ENCODE peak calls at places on chromosomes 3 and 15, in five cellular contexts. One of them, this sample, is unnamed.

GRCh38 chr3:173739716-173740115 is 342.2 kb downstream of the NLGN1 start:
- DNase-seq in CD8-positive, alpha-beta memory T cell: no peak
- DNase-seq in Peyer's patch: no peak
- DNase-seq in uterus: no peak
- DNase-seq in body of pancreas: no peak
- DNase-seq in this sample: no peak

GRCh38 chr3:136385457-136385856 is 135.3 kb downstream of the PCCB start:
- DNase-seq in CD8-positive, alpha-beta memory T cell: no peak
- DNase-seq in Peyer's patch: no peak
- DNase-seq in uterus: no peak
- DNase-seq in body of pancreas: no peak
- DNase-seq in this sample: no peak

GRCh38 chr3:179681492-179682263 is 28.8 kb downstream of the USP13 start:
- DNase-seq in CD8-positive, alpha-beta memory T cell: no peak
- DNase-seq in Peyer's patch: no peak
- DNase-seq in uterus: no peak
- DNase-seq in body of pancreas: peak; percentile 42
- DNase-seq in this sample: no peak

GRCh38 chr3:119681279-119681678 is 4.1 kb upstream of the COX17 start:
- DNase-seq in CD8-positive, alpha-beta memory T cell: no peak
- DNase-seq in Peyer's patch: no peak
- DNase-seq in uterus: no peak
- DNase-seq in body of pancreas: no peak
- DNase-seq in this sample: no peak

GRCh38 chr15:51089699-51090098 is 5.0 kb downstream of the TNFAIP8L3 start:
- DNase-seq in CD8-positive, alpha-beta memory T cell: no peak
- DNase-seq in Peyer's patch: no peak
- DNase-seq in uterus: no peak
- DNase-seq in body of pancreas: no peak
- DNase-seq in this sample: no peak

GRCh38 chr15:86647810-86648440 is 568.3 kb downstream of the AGBL1 start:
- DNase-seq in CD8-positive, alpha-beta memory T cell: no peak
- DNase-seq in Peyer's patch: no peak
- DNase-seq in uterus: no peak
- DNase-seq in body of pancreas: no peak
- DNase-seq in this sample: no peak

GRCh38 chr3:174436367-174436766 is 422.8 kb upstream of the NAALADL2 start:
- DNase-seq in CD8-positive, alpha-beta memory T cell: no peak
- DNase-seq in Peyer's patch: no peak
- DNase-seq in uterus: no peak
- DNase-seq in body of pancreas: no peak
- DNase-seq in this sample: no peak

GRCh38 chr3:184570501-184570900 is 8.9 kb downstream of the EPHB3 start:
- DNase-seq in CD8-positive, alpha-beta memory T cell: no peak
- DNase-seq in Peyer's patch: no peak
- DNase-seq in uterus: no peak
- DNase-seq in body of pancreas: no peak
- DNase-seq in this sample: no peak

GRCh38 chr15:28912422-28912821 is 26.6 kb downstream of the APBA2 start:
- DNase-seq in CD8-positive, alpha-beta memory T cell: no peak
- DNase-seq in Peyer's patch: no peak
- DNase-seq in uterus: no peak
- DNase-seq in body of pancreas: no peak
- DNase-seq in this sample: no peak

GRCh38 chr3:43473228-43473627 is 148.6 kb downstream of the ANO10 start:
- DNase-seq in CD8-positive, alpha-beta memory T cell: no peak
- DNase-seq in Peyer's patch: no peak
- DNase-seq in uterus: no peak
- DNase-seq in body of pancreas: no peak
- DNase-seq in this sample: no peak

GRCh38 chr15:40506964-40507571 is 36.3 kb downstream of the CHST14 start:
- DNase-seq in CD8-positive, alpha-beta memory T cell: peak; percentile 43
- DNase-seq in Peyer's patch: peak; percentile 79
- DNase-seq in uterus: peak; percentile 64
- DNase-seq in body of pancreas: peak; percentile 88
- DNase-seq in this sample: peak; percentile 64

GRCh38 chr3:64240445-64240844 is 15.2 kb upstream of the PRICKLE2 start:
- DNase-seq in CD8-positive, alpha-beta memory T cell: no peak
- DNase-seq in Peyer's patch: no peak
- DNase-seq in uterus: no peak
- DNase-seq in body of pancreas: no peak
- DNase-seq in this sample: no peak

GRCh38 chr15:70492240-70493177 is 270.8 kb downstream of the UACA start:
- DNase-seq in CD8-positive, alpha-beta memory T cell: peak; percentile 69
- DNase-seq in Peyer's patch: peak; percentile 54
- DNase-seq in uterus: no peak
- DNase-seq in body of pancreas: peak; percentile 34
- DNase-seq in this sample: peak; percentile 66

GRCh38 chr3:158770254-158771017 is 31.4 kb upstream of the MFSD1 start:
- DNase-seq in CD8-positive, alpha-beta memory T cell: no peak
- DNase-seq in Peyer's patch: no peak
- DNase-seq in uterus: no peak
- DNase-seq in body of pancreas: no peak
- DNase-seq in this sample: no peak

GRCh38 chr15:98413973-98414546 is 234.3 kb upstream of the IGF1R start:
- DNase-seq in CD8-positive, alpha-beta memory T cell: no peak
- DNase-seq in Peyer's patch: no peak
- DNase-seq in uterus: no peak
- DNase-seq in body of pancreas: no peak
- DNase-seq in this sample: no peak

GRCh38 chr3:52277071-52277964 is 1.1 kb downstream of the WDR82 start:
- DNase-seq in CD8-positive, alpha-beta memory T cell: peak; percentile 67
- DNase-seq in Peyer's patch: peak; percentile 83
- DNase-seq in uterus: peak; percentile 65
- DNase-seq in body of pancreas: peak; percentile 84
- DNase-seq in this sample: peak; percentile 82

GRCh38 chr3:152126260-152126659 is 142.5 kb upstream of the MBNL1 start:
- DNase-seq in CD8-positive, alpha-beta memory T cell: no peak
- DNase-seq in Peyer's patch: no peak
- DNase-seq in uterus: no peak
- DNase-seq in body of pancreas: no peak
- DNase-seq in this sample: no peak

GRCh38 chr15:28960979-28961378 is 75.2 kb downstream of the APBA2 start:
- DNase-seq in CD8-positive, alpha-beta memory T cell: no peak
- DNase-seq in Peyer's patch: no peak
- DNase-seq in uterus: no peak
- DNase-seq in body of pancreas: no peak
- DNase-seq in this sample: no peak

GRCh38 chr3:127029521-127030327 is 46.8 kb downstream of the PLXNA1 start:
- DNase-seq in CD8-positive, alpha-beta memory T cell: no peak
- DNase-seq in Peyer's patch: no peak
- DNase-seq in uterus: no peak
- DNase-seq in body of pancreas: no peak
- DNase-seq in this sample: no peak
- H3K36me3 ChIP-seq in CD8-positive, alpha-beta memory T cell: no peaks in the 10 kb centered on the region
- H3K36me3 ChIP-seq in Peyer's patch: no peaks in the 10 kb centered on the region
- H3K36me3 ChIP-seq in uterus: no peaks in the 10 kb centered on the region
- H3K36me3 ChIP-seq in body of pancreas: no peaks in the 10 kb centered on the region
- H3K36me3 ChIP-seq in this sample: no peaks in the 10 kb centered on the region

GRCh38 chr3:126101521-126101982 is 17.6 kb upstream of the SLC41A3 start:
- DNase-seq in CD8-positive, alpha-beta memory T cell: no peak
- DNase-seq in Peyer's patch: no peak
- DNase-seq in uterus: no peak
- DNase-seq in body of pancreas: no peak
- DNase-seq in this sample: peak; percentile 24

GRCh38 chr3:126102011-126102410 is 18.1 kb upstream of the SLC41A3 start:
- DNase-seq in CD8-positive, alpha-beta memory T cell: no peak
- DNase-seq in Peyer's patch: no peak
- DNase-seq in uterus: no peak
- DNase-seq in body of pancreas: no peak
- DNase-seq in this sample: peak; percentile 10

GRCh38 chr3:126100688-126101301 is 16.9 kb upstream of the SLC41A3 start:
- DNase-seq in CD8-positive, alpha-beta memory T cell: no peak
- DNase-seq in Peyer's patch: no peak
- DNase-seq in uterus: no peak
- DNase-seq in body of pancreas: no peak
- DNase-seq in this sample: peak; percentile 26

GRCh38 chr3:126098391-126098858 is 14.5 kb upstream of the SLC41A3 start:
- DNase-seq in CD8-positive, alpha-beta memory T cell: no peak
- DNase-seq in Peyer's patch: no peak
- DNase-seq in uterus: no peak
- DNase-seq in body of pancreas: no peak
- DNase-seq in this sample: peak; percentile 24

DNA sequence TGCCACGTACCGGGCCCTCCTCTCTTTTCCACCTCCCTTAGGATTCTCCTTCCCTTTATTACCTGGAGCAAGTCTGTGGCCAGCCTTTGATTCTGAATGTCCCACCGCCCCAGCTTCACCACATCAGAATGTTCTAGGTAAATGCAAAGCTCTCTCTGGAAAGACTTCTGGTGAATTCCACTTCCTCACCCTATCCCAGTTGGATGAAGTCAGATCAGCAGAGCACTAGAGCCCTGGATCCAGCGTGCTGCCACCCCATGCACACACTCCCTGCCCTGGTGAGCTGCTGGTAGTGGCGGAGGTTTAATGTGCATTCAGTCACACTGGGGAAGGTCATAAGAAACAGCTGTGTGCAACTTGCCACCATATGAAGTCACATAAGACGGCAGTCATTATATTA is 16.3 kb upstream of the SLC41A3 start:
- DNase-seq in CD8-positive, alpha-beta memory T cell: no peak
- DNase-seq in Peyer's patch: no peak
- DNase-seq in uterus: no peak
- DNase-seq in body of pancreas: no peak
- DNase-seq in this sample: no peak
- H3K4me1 ChIP-seq in CD8-positive, alpha-beta memory T cell: no peaks in the 10 kb centered on the region
- H3K4me1 ChIP-seq in Peyer's patch: no peaks in the 10 kb centered on the region
- H3K4me1 ChIP-seq in uterus: no peaks in the 10 kb centered on the region
- H3K4me1 ChIP-seq in body of pancreas: no peaks in the 10 kb centered on the region
- H3K4me1 ChIP-seq in this sample: no peaks in the 10 kb centered on the region

GRCh38 chr3:139676634-139677197 is 1.1 kb downstream of the NMNAT3 start:
- DNase-seq in CD8-positive, alpha-beta memory T cell: no peak
- DNase-seq in Peyer's patch: no peak
- DNase-seq in uterus: no peak
- DNase-seq in body of pancreas: no peak
- DNase-seq in this sample: no peak
- H3K4me3 ChIP-seq in CD8-positive, alpha-beta memory T cell: peak overlapping the region; percentile 82
- H3K4me3 ChIP-seq in Peyer's patch: peak overlapping the region; percentile 79
- H3K4me3 ChIP-seq in uterus: no peak overlapping the region
- H3K4me3 ChIP-seq in body of pancreas: peak overlapping the region; percentile 74
- H3K4me3 ChIP-seq in this sample: no peak overlapping the region

DNA sequence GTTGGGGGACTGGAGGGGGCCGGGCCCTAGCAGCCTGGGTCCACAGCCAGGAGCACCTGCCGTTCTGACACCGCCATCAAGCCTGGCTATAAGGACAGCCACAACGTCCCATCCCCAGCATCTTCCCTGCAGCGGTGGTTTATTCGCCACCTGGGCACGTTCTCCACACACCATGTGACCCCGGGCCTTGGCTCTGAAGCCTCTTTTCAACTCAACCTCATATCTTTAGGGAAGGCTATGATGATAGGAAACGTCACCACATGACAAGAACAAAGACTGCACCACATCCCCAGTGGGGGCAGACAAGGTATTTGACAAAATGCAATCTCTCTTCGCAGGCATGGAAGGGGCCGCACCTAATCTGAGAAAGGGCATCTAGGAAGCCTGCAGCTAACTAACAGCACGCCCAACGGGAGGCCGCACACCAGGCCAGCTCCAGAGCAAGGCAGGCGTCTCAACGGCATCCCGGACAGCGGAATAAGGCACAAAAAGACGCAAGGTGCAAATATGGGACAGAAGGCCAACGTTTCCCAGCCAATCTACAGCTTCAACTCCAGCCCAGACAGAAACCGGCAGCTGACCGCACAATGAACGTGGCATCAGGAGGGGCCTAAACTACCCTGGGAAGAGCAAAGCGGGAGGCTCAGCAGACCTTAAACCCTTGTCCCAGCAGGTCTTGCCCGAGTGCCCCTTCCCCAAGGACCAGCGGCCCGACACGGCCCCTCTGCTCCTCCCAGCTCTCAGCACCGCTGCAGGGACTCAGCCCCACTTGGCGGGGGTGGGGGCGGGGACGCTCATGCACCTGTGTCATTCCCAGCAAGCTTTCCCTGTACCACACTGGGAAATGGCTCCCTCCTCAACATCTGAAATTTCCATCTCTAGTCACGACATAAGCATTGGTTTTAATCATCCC is 41.9 kb downstream of the NIPA2 start:
- DNase-seq in CD8-positive, alpha-beta memory T cell: no peak
- DNase-seq in Peyer's patch: no peak
- DNase-seq in uterus: no peak
- DNase-seq in body of pancreas: peak; percentile 64
- DNase-seq in this sample: no peak
- H3K36me3 ChIP-seq in CD8-positive, alpha-beta memory T cell: no peaks in the 10 kb centered on the region
- H3K36me3 ChIP-seq in Peyer's patch: no peaks in the 10 kb centered on the region
- H3K36me3 ChIP-seq in uterus: no peaks in the 10 kb centered on the region
- H3K36me3 ChIP-seq in body of pancreas: peaks cover 4% of the 10 kb centered on the region
- H3K36me3 ChIP-seq in this sample: peaks cover 52% of the 10 kb centered on the region

GRCh38 chr15:67542462-67543347 is at the start of gene MAP2K5:
- DNase-seq in CD8-positive, alpha-beta memory T cell: peak; percentile 78
- DNase-seq in Peyer's patch: peak; percentile 94
- DNase-seq in uterus: peak; percentile 78
- DNase-seq in body of pancreas: peak; percentile 89
- DNase-seq in this sample: peak; percentile 87
- H3K4me1 ChIP-seq in CD8-positive, alpha-beta memory T cell: peaks cover 26% of the 10 kb centered on the region
- H3K4me1 ChIP-seq in Peyer's patch: peaks cover 5% of the 10 kb centered on the region
- H3K4me1 ChIP-seq in uterus: peaks cover 8% of the 10 kb centered on the region
- H3K4me1 ChIP-seq in body of pancreas: peaks cover 26% of the 10 kb centered on the region
- H3K4me1 ChIP-seq in this sample: peaks cover 2% of the 10 kb centered on the region

DNA sequence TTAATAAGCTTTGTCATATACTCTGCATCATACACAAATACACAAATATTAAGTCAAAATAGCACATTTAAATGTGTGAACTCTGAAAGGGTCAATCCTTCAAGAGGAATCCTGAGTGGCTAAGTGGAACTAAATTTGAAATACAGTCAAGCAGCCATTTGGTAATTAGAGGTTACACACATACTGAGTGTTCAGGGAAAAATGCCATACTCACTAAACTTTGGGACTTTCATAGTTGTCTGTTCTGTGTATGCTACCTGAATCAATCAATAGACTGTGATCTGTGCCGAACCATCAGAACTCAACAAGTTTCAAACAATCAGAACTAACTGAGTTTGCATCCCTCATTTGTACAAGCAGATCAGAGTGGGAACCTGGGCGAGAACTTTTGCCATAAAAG is 15.3 kb downstream of the ANKRD28 start:
- DNase-seq in CD8-positive, alpha-beta memory T cell: no peak
- DNase-seq in Peyer's patch: no peak
- DNase-seq in uterus: no peak
- DNase-seq in body of pancreas: no peak
- DNase-seq in this sample: no peak
- H3K4me3 ChIP-seq in CD8-positive, alpha-beta memory T cell: no peak overlapping the region
- H3K4me3 ChIP-seq in Peyer's patch: no peak overlapping the region
- H3K4me3 ChIP-seq in uterus: peak overlapping the region; percentile 7
- H3K4me3 ChIP-seq in body of pancreas: no peak overlapping the region
- H3K4me3 ChIP-seq in this sample: no peak overlapping the region

DNA sequence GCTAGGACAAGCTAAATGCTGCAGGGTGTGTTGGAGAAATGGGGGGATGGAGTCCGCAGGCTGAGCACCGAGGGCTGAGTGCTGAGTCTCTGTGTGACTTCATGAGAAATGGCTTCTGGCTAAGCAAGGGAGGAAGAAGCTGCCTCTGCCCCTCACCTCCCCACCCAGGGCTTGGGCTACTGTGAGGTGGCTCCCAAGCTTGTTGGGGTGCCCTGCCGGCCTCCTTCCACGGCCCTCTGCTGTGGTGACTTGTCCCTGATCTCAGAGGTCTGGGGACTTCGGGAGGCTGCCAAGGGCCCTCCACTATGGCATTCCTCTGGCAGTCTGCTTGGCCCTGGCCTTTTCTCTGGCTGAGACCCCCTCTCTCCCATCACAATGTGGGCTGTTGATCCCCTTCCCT is 30.1 kb upstream of the RAD18 start:
- DNase-seq in CD8-positive, alpha-beta memory T cell: no peak
- DNase-seq in Peyer's patch: no peak
- DNase-seq in uterus: no peak
- DNase-seq in body of pancreas: no peak
- DNase-seq in this sample: no peak
- H3K36me3 ChIP-seq in CD8-positive, alpha-beta memory T cell: no peaks in the 10 kb centered on the region
- H3K36me3 ChIP-seq in Peyer's patch: no peaks in the 10 kb centered on the region
- H3K36me3 ChIP-seq in uterus: no peaks in the 10 kb centered on the region
- H3K36me3 ChIP-seq in body of pancreas: no peaks in the 10 kb centered on the region
- H3K36me3 ChIP-seq in this sample: no peaks in the 10 kb centered on the region